ENCODE peak calls at places on chromosomes 16 and 17, in seven cellular contexts. M is K562, N is HCT116, J is GM12878, S is HepG2, W is SK-N-SH, K is H1. I is an unnamed sample.

GRCh38 chr16:24689128-24689527 is 40.3 kb upstream of the TNRC6A start:
- DNase-seq in W (peak), K (no peak), S (peak), N (peak), J (no peak), M (no peak), I (no peak)

GRCh38 chr17:31754239-31754945 is 104.7 kb downstream of the COPRS start:
- DNase-seq in W (no peak), J (no peak), N (peak), S (peak), M (no peak), K (no peak), I (no peak)

GRCh38 chr17:8152981-8153549 is 861 bp upstream of the PER1 start:
- DNase-seq in M (no peak), J (no peak), S (no peak), W (no peak), N (no peak), K (no peak), I (no peak)

GRCh38 chr16:67847064-67847861 is at the start of gene CENPT:
- DNase-seq in J (no peak), S (peak), N (no peak), W (peak), M (peak), K (no peak), I (no peak)

GRCh38 chr17:55454906-55455474 is 33.4 kb upstream of the MMD start:
- DNase-seq in M (no peak), J (no peak), N (no peak), W (no peak), K (no peak), S (peak), I (peak)

GRCh38 chr17:38544175-38544838 is 61.4 kb downstream of the SRCIN1 start:
- DNase-seq in K (no peak), J (no peak), W (no peak), N (no peak), M (no peak), S (no peak), I (no peak)

GRCh38 chr16:23357761-23358290 is 55.7 kb downstream of the SCNN1B start:
- DNase-seq in M (no peak), K (no peak), N (no peak), S (no peak), J (no peak), W (no peak), I (no peak)

GRCh38 chr17:28372203-28372944 is 880 bp downstream of the SARM1 start:
- DNase-seq in K (no peak), S (no peak), N (no peak), M (no peak), J (no peak), W (peak), I (no peak)

GRCh38 chr16:2520784-2521577 is 810 bp downstream of the AMDHD2 start:
- DNase-seq in M (peak), S (peak), J (no peak), N (no peak), W (peak), K (no peak), I (no peak)

GRCh38 chr16:84360170-84360569 is 8.2 kb upstream of the ATP2C2 start:
- DNase-seq in J (no peak), W (no peak), K (no peak), S (no peak), M (no peak), N (no peak), I (no peak)

GRCh38 chr17:413706-414440 is 61.3 kb upstream of the RPH3AL start:
- DNase-seq in K (no peak), S (no peak), M (no peak), J (no peak), W (no peak), N (no peak), I (no peak)

GRCh38 chr17:47200325-47200663 is 8.9 kb upstream of the MYL4 start:
- DNase-seq in K (no peak), M (no peak), N (no peak), S (no peak), W (no peak), J (no peak), I (no peak)

GRCh38 chr17:75810216-75810615 is 25.6 kb downstream of the UNK start:
- DNase-seq in J (no peak), K (no peak), M (peak), W (no peak), S (no peak), N (no peak), I (no peak)

GRCh38 chr17:19384723-19385391 is 2.1 kb downstream of the MFAP4 start:
- DNase-seq in N (no peak), J (no peak), W (peak), S (no peak), M (peak), K (no peak), I (no peak)

GRCh38 chr16:23124315-23124714 is 24.9 kb downstream of the USP31 start:
- DNase-seq in K (no peak), M (no peak), S (no peak), J (no peak), N (no peak), W (no peak), I (no peak)

GRCh38 chr17:14297161-14297851 is 3.6 kb upstream of the HS3ST3B1 start:
- DNase-seq in K (no peak), S (peak), J (no peak), M (no peak), N (no peak), W (peak), I (no peak)

GRCh38 chr17:5526821-5527598 is 40.6 kb downstream of the MIS12 start:
- DNase-seq in J (no peak), S (peak), M (peak), N (peak), K (no peak), W (peak), I (peak)

GRCh38 chr16:50121721-50122445 is 31.2 kb upstream of the TENT4B start:
- DNase-seq in W (no peak), J (peak), K (no peak), M (no peak), S (no peak), N (no peak), I (no peak)

GRCh38 chr17:79086609-79087427 is 12.2 kb downstream of the ENGASE start:
- DNase-seq in N (no peak), K (no peak), S (no peak), J (no peak), W (no peak), M (no peak), I (no peak)

GRCh38 chr16:10954903-10955302 is 10.5 kb downstream of the CLEC16A start:
- DNase-seq in W (no peak), M (no peak), S (no peak), J (no peak), K (no peak), N (no peak), I (no peak)

GRCh38 chr17:6712058-6712853 is 913 bp downstream of the SLC13A5 start:
- DNase-seq in M (no peak), N (no peak), K (peak), W (peak), J (no peak), S (peak), I (no peak)

GRCh38 chr17:63821809-63822208 is 5.4 kb upstream of the PSMC5 start:
- DNase-seq in M (no peak), N (no peak), K (no peak), W (no peak), S (no peak), J (no peak), I (no peak)

GRCh38 chr16:4511441-4512082 is 27.0 kb downstream of the CDIP1 start:
- DNase-seq in S (peak), J (no peak), N (no peak), K (no peak), W (peak), M (peak), I (no peak)

GRCh38 chr17:56149266-56150036 is 3.8 kb upstream of the ANKFN1 start:
- DNase-seq in S (no peak), N (no peak), M (no peak), K (no peak), W (no peak), J (no peak), I (no peak)

GRCh38 chr17:17590141-17590735 is 1.3 kb downstream of the PEMT start:
- DNase-seq in N (no peak), W (no peak), K (no peak), S (no peak), J (no peak), M (no peak), I (no peak)

GRCh38 chr16:69197573-69197972 is 10.6 kb downstream of the SNTB2 start:
- DNase-seq in N (no peak), K (no peak), S (no peak), J (no peak), M (no peak), W (no peak), I (no peak)

GRCh38 chr16:70571623-70572022 is 48.0 kb downstream of the SF3B3 start:
- DNase-seq in M (no peak), S (no peak), J (no peak), K (no peak), W (no peak), N (no peak), I (no peak)

GRCh38 chr16:4936181-4936990 is 562 bp downstream of the PPL start:
- DNase-seq in W (peak), J (no peak), K (no peak), N (no peak), M (peak), S (no peak), I (no peak)

GRCh38 chr16:23365602-23366240 is 63.6 kb downstream of the SCNN1B start:
- DNase-seq in N (no peak), S (no peak), J (peak), W (no peak), K (no peak), M (no peak), I (no peak)

GRCh38 chr16:20611975-20612471 is 35.9 kb upstream of the ACSM2B start:
- DNase-seq in W (no peak), J (no peak), N (no peak), K (no peak), M (no peak), S (no peak), I (no peak)

GRCh38 chr17:12512712-12513355 is 152.9 kb upstream of the MYOCD start:
- DNase-seq in N (no peak), S (no peak), M (no peak), J (no peak), W (no peak), K (no peak), I (no peak)

GRCh38 chr16:4660454-4661007 is 32.8 kb upstream of the NUDT16L1 start:
- DNase-seq in J (no peak), W (peak), K (no peak), N (no peak), M (no peak), S (peak), I (no peak)

GRCh38 chr17:1561420-1562177 is 993 bp downstream of the PITPNA start:
- DNase-seq in M (no peak), S (no peak), W (peak), J (no peak), N (no peak), K (no peak), I (no peak)

GRCh38 chr17:1560582-1561170 is 1.9 kb downstream of the PITPNA start:
- DNase-seq in W (no peak), J (no peak), S (no peak), N (no peak), K (no peak), M (no peak), I (no peak)

GRCh38 chr17:1563786-1564613 is 1.4 kb upstream of the PITPNA start:
- DNase-seq in K (no peak), W (no peak), J (no peak), M (peak), N (no peak), S (no peak), I (no peak)

GRCh38 chr17:1559743-1560581 is 2.6 kb downstream of the PITPNA start:
- DNase-seq in K (no peak), W (no peak), S (no peak), J (no peak), M (no peak), N (no peak), I (no peak)

DNA sequence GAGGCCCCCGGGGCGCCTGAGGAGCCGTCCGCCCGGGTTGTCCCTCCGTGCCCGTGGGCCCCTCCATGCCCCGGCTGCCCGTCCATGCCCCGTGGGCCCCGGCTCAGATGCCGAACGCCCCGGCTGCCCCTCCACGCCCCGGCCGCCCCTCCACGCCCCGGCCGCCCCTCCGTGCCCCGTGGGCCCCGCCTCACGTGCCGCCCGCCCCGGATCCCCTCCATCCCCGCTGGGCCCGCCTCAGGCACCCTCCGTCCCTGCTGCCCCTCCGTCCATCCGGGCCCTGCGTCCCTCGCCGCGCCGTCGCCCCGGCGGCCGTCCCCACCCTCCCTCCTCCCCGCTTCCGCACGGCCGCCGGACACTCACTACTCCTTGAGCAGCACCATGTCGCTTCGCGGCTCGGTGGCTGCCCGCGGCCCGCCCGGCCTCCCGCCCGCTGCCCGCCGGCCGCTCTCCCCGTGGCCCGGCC is 381 bp downstream of the PITPNA start:
- DNase-seq in J (no peak), W (peak), N (no peak), K (no peak), S (no peak), M (peak), I (no peak)
- TF ChIP-seq SIN3A in J (no peak), W (no peak), N (no peak), K (no peak), S (no peak), M (no peak), I (no peak)

GRCh38 chr17:41666336-41666680 is 22.4 kb upstream of the EIF1 start:
- DNase-seq in S (no peak), M (no peak), N (no peak), J (peak), K (no peak), W (peak), I (no peak)

GRCh38 chr17:41664587-41665565 is 23.8 kb upstream of the EIF1 start:
- DNase-seq in K (no peak), W (no peak), N (no peak), M (no peak), S (no peak), J (no peak), I (no peak)

GRCh38 chr17:41663451-41664171 is 25.1 kb upstream of the EIF1 start:
- DNase-seq in M (no peak), J (no peak), W (no peak), S (no peak), K (no peak), N (no peak), I (no peak)

GRCh38 chr17:41665566-41666335 is 22.9 kb upstream of the EIF1 start:
- DNase-seq in W (peak), M (peak), N (peak), J (peak), K (no peak), S (peak), I (no peak)

GRCh38 chr17:41664172-41664457 is 24.6 kb upstream of the EIF1 start:
- DNase-seq in S (no peak), K (no peak), W (no peak), M (no peak), J (no peak), N (no peak), I (no peak)
- H3K27ac ChIP-seq in S (no peak), K (no peak), W (no peak), M (no peak), J (no peak), N (no peak), I (peak)

GRCh38 chr16:53220585-53220984 is 165.8 kb downstream of the CHD9 start:
- DNase-seq in K (no peak), N (no peak), S (peak), M (no peak), J (no peak), W (peak), I (no peak)
- TF ChIP-seq SIN3A in K (no peak), N (no peak), S (no peak), M (no peak), J (no peak), W (no peak), I (no peak)

GRCh38 chr17:45411348-45412105 is 21.1 kb downstream of the ARHGAP27 start:
- DNase-seq in N (no peak), S (no peak), W (no peak), J (no peak), M (no peak), K (no peak), I (no peak)

GRCh38 chr17:45410144-45411091 is 22.3 kb downstream of the ARHGAP27 start:
- DNase-seq in N (no peak), M (no peak), S (no peak), J (no peak), W (peak), K (no peak), I (no peak)

GRCh38 chr17:45406107-45406506 is 26.6 kb downstream of the ARHGAP27 start:
- DNase-seq in N (no peak), W (no peak), K (no peak), M (no peak), J (no peak), S (no peak), I (no peak)

GRCh38 chr17:45409659-45410076 is 23.0 kb downstream of the ARHGAP27 start:
- DNase-seq in W (no peak), K (no peak), M (no peak), N (no peak), S (no peak), J (no peak), I (no peak)

DNA sequence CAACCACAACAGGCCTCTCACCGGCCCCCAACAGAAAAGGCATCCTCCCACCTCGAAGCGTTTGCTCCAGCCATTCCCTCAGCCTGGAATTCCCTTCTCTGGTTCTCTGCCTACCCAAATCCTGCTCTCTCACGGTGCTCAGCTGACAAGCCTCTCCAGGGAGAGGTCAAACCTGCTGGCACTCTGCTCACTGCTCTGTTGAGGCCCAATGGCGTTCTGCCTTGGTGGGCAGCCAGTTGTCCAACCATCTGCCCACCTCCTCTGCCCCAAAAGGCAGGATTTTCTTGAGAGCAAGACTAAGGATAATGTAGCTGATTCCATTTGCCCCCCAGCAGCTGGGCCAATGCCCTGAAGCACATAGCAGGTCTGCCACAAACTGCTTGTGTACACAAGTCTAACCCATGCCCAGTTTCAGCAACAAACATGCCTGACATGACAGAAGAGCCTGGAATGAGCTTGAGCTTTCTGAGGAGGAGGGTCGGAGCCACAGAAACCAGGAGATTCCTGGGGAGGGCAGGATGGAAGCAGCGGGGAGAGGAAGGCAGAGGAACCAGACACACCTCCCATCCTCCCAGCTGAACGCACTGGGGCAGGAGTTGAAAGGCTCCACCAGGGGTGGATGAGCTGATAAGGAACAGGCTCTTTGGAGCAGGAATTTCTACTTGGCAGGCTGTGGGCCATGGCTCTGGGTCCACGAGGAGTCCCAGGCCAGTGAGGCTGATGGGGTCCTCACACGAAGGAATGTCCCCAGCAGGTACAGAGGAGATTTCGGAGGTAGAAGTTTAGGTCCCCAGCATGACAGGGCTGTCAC is 23.9 kb downstream of the ARHGAP27 start:
- DNase-seq in M (no peak), N (no peak), W (no peak), J (no peak), K (no peak), S (no peak), I (no peak)
- H3K27ac ChIP-seq in M (no peak), N (no peak), W (no peak), J (peak), K (no peak), S (no peak), I (no peak)

GRCh38 chr16:15996432-15997109 is 47.2 kb downstream of the ABCC1 start:
- DNase-seq in J (no peak), N (peak), M (peak), W (peak), K (no peak), S (peak), I (peak)
- TF ChIP-seq SIN3A in J (no peak), N (no peak), M (no peak), W (no peak), K (no peak), S (no peak), I (no peak)